ENCODE peak calls at places on chromosome 4, in six cellular contexts. K is SK-N-SH, N is GM12878, H is HepG2, I is K562, G is H1. Q is an unnamed sample.

GRCh38 chr4:40003986-40004385 is 26.3 kb upstream of the PDS5A start:
- DNase-seq in N (no peak), K (no peak), I (peak), H (no peak), G (no peak), Q (peak)

GRCh38 chr4:165381821-165382373 is 3.1 kb downstream of the CPE start:
- DNase-seq in H (no peak), K (no peak), G (no peak), I (no peak), N (no peak), Q (no peak)

GRCh38 chr4:120286813-120287212 is 220.2 kb upstream of the MAD2L1 start:
- DNase-seq in G (no peak), I (no peak), K (no peak), H (no peak), N (no peak), Q (no peak)

GRCh38 chr4:127975121-127975770 is 10.0 kb downstream of the ABHD18 start:
- DNase-seq in K (no peak), I (no peak), G (no peak), H (peak), N (no peak), Q (no peak)

GRCh38 chr4:7829687-7830580 is 109.7 kb downstream of the AFAP1 start:
- DNase-seq in I (no peak), K (no peak), N (no peak), H (no peak), G (no peak), Q (no peak)

GRCh38 chr4:153594208-153594607 is 89.9 kb upstream of the TLR2 start:
- DNase-seq in K (no peak), N (no peak), I (no peak), G (no peak), H (no peak), Q (no peak)

GRCh38 chr4:100357542-100357941 is 160.3 kb downstream of the EMCN start:
- DNase-seq in K (no peak), N (no peak), G (no peak), H (no peak), I (no peak), Q (no peak)

GRCh38 chr4:163193717-163194116 is 27.0 kb upstream of the NAF1 start:
- DNase-seq in G (no peak), I (no peak), K (peak), N (no peak), H (no peak), Q (no peak)

GRCh38 chr4:55074386-55074785 is 51.0 kb downstream of the KDR start:
- DNase-seq in I (no peak), H (no peak), N (no peak), G (no peak), K (no peak), Q (no peak)

GRCh38 chr4:164731827-164732474 is 22.0 kb upstream of the SMIM31 start:
- DNase-seq in H (peak), K (peak), I (peak), G (peak), N (peak), Q (no peak)

GRCh38 chr4:163702736-163703135 is 208.2 kb downstream of the TMA16 start:
- DNase-seq in G (no peak), N (no peak), I (no peak), H (no peak), K (no peak), Q (no peak)

GRCh38 chr4:8504279-8505007 is 63.9 kb downstream of the TRMT44 start:
- DNase-seq in N (no peak), H (peak), K (peak), G (no peak), I (no peak), Q (no peak)

GRCh38 chr4:76993787-76994641 is 44.5 kb downstream of the SEPTIN11 start:
- DNase-seq in H (no peak), K (no peak), G (no peak), N (peak), I (no peak), Q (no peak)

GRCh38 chr4:1395941-1396805 is 10.1 kb downstream of the NKX1-1 start:
- DNase-seq in N (no peak), K (peak), I (no peak), H (no peak), G (peak), Q (no peak)

GRCh38 chr4:26197018-26197779 is 123.6 kb upstream of the RBPJ start:
- DNase-seq in G (no peak), H (no peak), I (no peak), K (no peak), N (peak), Q (peak)

GRCh38 chr4:8407756-8408155 is 32.8 kb downstream of the ACOX3 start:
- DNase-seq in G (no peak), H (no peak), K (no peak), I (no peak), N (no peak), Q (no peak)

GRCh38 chr4:168666531-168666930 is 169.7 kb downstream of the PALLD start:
- DNase-seq in H (no peak), I (no peak), N (no peak), K (no peak), G (no peak), Q (no peak)

GRCh38 chr4:95465010-95465409 is 83.8 kb downstream of the UNC5C start:
- DNase-seq in I (no peak), H (no peak), N (no peak), K (no peak), G (no peak), Q (no peak)

GRCh38 chr4:95466791-95467190 is 82.0 kb downstream of the UNC5C start:
- DNase-seq in G (no peak), I (no peak), N (no peak), H (no peak), K (no peak), Q (no peak)

DNA sequence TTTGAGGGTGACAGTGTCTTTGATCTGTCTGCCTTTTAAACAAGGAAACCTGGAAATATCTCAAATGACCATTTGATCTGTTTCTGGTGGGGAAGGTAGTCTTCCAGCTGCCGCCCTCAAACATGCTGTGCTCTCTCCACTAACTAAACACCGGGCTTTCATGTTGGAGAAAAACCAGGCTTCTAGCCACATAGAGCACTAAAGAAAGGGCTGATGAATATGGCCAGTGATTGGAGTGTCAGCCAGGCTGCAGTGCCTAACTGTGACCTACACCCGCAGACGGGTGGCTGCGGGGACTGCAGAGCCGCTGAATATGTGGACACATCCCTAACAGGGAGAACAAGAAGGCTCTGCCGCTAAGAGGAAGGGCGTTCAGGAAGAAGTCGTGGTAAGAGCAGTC is 85.8 kb downstream of the UNC5C start:
- DNase-seq in K (no peak), I (no peak), H (no peak), G (no peak), N (no peak), Q (no peak)
- TF ChIP-seq GABPA in K (no peak), I (no peak), H (no peak), G (no peak), N (no peak), Q (no peak)

DNA sequence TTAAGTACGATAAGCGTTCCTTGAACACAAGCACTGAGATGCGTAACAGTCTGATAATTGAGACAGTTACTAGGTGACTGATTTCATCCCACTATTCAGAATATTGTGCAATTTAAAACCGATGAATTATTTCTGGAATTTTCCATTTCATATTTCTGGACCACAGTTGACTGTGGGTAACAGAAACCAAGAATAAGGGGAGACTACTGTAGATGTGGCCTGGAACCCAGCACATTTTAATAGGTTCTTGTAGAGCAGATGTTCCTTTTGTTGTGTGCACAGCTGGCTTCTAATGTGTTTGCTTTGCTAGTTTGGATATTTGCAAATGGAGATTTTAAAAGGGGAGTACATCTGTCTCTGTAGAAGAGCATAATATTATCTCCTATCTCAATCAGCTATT is 16.5 kb downstream of the NAAA start:
- DNase-seq in H (no peak), K (no peak), N (no peak), G (no peak), I (no peak), Q (no peak)
- TF ChIP-seq GABPA in H (no peak), K (no peak), N (no peak), G (no peak), I (no peak), Q (no peak)

GRCh38 chr4:125011646-125012045 is 299.1 kb upstream of the ANKRD50 start:
- DNase-seq in K (no peak), H (no peak), N (no peak), G (no peak), I (no peak), Q (no peak)

GRCh38 chr4:125013891-125014290 is 300.9 kb upstream of the FAT4 start:
- DNase-seq in N (no peak), G (no peak), I (no peak), H (no peak), K (no peak), Q (no peak)

GRCh38 chr4:125016892-125017299 is 297.9 kb upstream of the FAT4 start:
- DNase-seq in N (no peak), I (no peak), H (no peak), K (peak), G (no peak), Q (no peak)

DNA sequence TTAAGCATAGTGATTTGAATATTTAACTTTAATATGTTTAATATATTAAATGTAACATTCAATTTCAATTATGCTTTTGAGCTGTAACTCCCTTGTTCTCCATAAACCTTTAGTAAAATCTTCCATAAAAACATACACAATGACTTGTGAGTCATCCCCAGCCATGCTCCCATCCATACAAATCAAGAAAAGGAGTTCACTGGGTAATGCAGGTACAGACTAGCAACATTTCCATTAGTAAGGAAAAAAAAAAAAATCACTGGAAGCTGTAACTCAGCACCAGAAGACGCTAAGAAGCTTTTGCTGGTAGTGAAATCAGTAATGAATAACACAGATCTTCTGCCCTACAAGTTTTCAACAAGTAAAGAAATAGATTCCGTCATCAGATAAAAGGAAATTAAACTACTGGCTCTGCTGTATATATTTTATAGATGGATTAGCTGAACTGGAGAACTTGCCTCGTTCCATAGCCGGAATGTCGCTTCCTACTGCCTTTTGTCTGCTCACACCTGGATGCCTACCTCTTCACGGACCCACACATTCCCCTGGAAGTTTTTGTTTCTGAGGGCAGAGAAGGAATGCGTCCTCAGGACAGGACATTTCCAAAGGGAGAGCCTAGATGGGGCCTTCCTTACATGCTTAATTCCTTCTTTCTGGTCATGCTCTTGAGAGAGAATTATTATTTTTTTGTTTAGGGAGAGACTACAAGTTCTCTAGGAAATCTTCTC is 298.4 kb upstream of the ANKRD50 start:
- DNase-seq in K (no peak), G (no peak), I (no peak), N (no peak), H (no peak), Q (no peak)
- TF ChIP-seq GABPA in K (no peak), G (no peak), I (no peak), N (no peak), H (no peak), Q (no peak)

GRCh38 chr4:68404153-68404552 is 43.1 kb upstream of the TMPRSS11E start:
- DNase-seq in G (no peak), K (no peak), I (no peak), N (no peak), H (no peak), Q (no peak)
- TF ChIP-seq GABPA in G (no peak), K (no peak), I (no peak), N (no peak), H (no peak), Q (no peak)

GRCh38 chr4:112518675-112519074 is 2.7 kb upstream of the NEUROG2 start:
- DNase-seq in I (no peak), H (no peak), K (no peak), N (no peak), G (no peak), Q (no peak)

GRCh38 chr4:112516076-112516385 is at the start of gene NEUROG2:
- DNase-seq in K (peak), H (no peak), G (no peak), I (no peak), N (no peak), Q (no peak)

GRCh38 chr4:112516401-112517066 is 554 bp upstream of the NEUROG2 start:
- DNase-seq in I (peak), N (no peak), K (peak), H (no peak), G (peak), Q (no peak)

GRCh38 chr4:112517911-112518310 is 1.9 kb upstream of the NEUROG2 start:
- DNase-seq in G (no peak), N (no peak), K (no peak), H (no peak), I (no peak), Q (no peak)

GRCh38 chr4:112517067-112517588 is 1.1 kb upstream of the NEUROG2 start:
- DNase-seq in K (peak), I (peak), H (no peak), N (peak), G (peak), Q (no peak)
- TF ChIP-seq GABPA in K (no peak), I (no peak), H (no peak), N (no peak), G (no peak), Q (no peak)

DNA sequence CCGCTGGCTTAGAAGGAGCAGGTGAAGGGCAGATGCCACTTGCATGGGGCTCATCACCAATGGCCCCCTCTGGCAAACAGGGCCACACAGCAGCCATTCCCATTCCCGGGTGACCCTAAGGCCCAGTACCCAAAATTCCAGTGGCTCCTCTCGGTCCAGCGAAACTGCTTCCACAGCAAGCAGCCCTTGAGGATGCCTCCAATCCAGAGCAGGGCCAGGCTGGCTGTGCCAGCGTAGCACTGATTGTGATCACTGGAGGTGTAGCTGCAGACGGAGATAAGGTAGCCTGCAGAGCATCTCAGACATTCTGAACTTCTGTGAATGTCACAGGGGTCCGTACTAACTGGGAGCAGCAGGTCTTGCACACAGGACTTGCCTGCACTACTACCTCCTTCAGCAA is 27.3 kb downstream of the ACSL1 start:
- DNase-seq in H (no peak), I (no peak), G (no peak), K (no peak), N (no peak), Q (no peak)
- TF ChIP-seq GABPA in H (no peak), I (no peak), G (no peak), K (no peak), N (no peak), Q (no peak)

Q was measured in HL-60.